ENCODE peak calls at places on chromosomes 3 and 15, in seven cellular contexts. N is NCI-H1048; M is cardiac muscle cell; Y is DMS153; W is CD8-positive, alpha-beta T cell; U is stomach; O is fibroblast of lung. I is an unnamed sample.

GRCh38 chr3:121722346-121722745 is 27.2 kb downstream of the GOLGB1 start:
- DNase-seq in O (no peak), Y (no peak), U (no peak), W (no peak), N (no peak), M (peak), I (no peak)

GRCh38 chr3:87691109-87691508 is 367.7 kb downstream of the CGGBP1 start:
- DNase-seq in U (no peak), Y (no peak), N (no peak), O (no peak), W (no peak), M (no peak), I (no peak)

GRCh38 chr3:61387817-61388216 is 136.6 kb upstream of the FHIT start:
- DNase-seq in M (no peak), W (no peak), N (no peak), Y (no peak), O (no peak), U (no peak), I (no peak)

GRCh38 chr15:89932880-89933279 is 20.1 kb upstream of the ARPIN start:
- DNase-seq in U (no peak), W (no peak), Y (no peak), N (no peak), O (no peak), M (no peak), I (no peak)

GRCh38 chr3:9339750-9340449 is 23.0 kb upstream of the THUMPD3 start:
- DNase-seq in Y (no peak), M (no peak), O (peak), U (no peak), W (no peak), N (no peak), I (no peak)

GRCh38 chr3:46561951-46562350 is 4.2 kb downstream of the LRRC2 start:
- DNase-seq in W (no peak), Y (no peak), U (no peak), O (no peak), M (no peak), N (no peak), I (no peak)

GRCh38 chr3:145704020-145704419 is 457.0 kb downstream of the PLOD2 start:
- DNase-seq in N (no peak), Y (no peak), W (no peak), U (no peak), O (peak), M (peak), I (no peak)

GRCh38 chr3:192915306-192915705 is 2.4 kb downstream of the MB21D2 start:
- DNase-seq in U (no peak), M (peak), W (no peak), N (no peak), Y (no peak), O (peak), I (no peak)

GRCh38 chr3:44106761-44107160 is 134.9 kb upstream of the TOPAZ1 start:
- DNase-seq in M (no peak), Y (no peak), O (peak), U (no peak), W (no peak), N (no peak), I (peak)

GRCh38 chr3:9100132-9100894 is 137.0 kb upstream of the RAD18 start:
- DNase-seq in U (no peak), W (no peak), M (no peak), O (no peak), N (no peak), Y (no peak), I (no peak)

GRCh38 chr15:48533982-48534381 is 111.5 kb downstream of the FBN1 start:
- DNase-seq in N (no peak), Y (no peak), U (no peak), M (peak), O (no peak), W (no peak), I (no peak)

GRCh38 chr15:99618941-99619411 is 53.2 kb downstream of the MEF2A start:
- DNase-seq in M (peak), Y (no peak), W (no peak), N (no peak), U (no peak), O (peak), I (no peak)

GRCh38 chr3:120177151-120177550 is 82.9 kb upstream of the GSK3B start:
- DNase-seq in O (peak), U (no peak), M (peak), N (no peak), Y (peak), W (no peak), I (peak)

GRCh38 chr3:174101244-174101643 is 703.7 kb downstream of the NLGN1 start:
- DNase-seq in U (no peak), Y (peak), W (no peak), M (no peak), O (no peak), N (no peak), I (no peak)

I was measured in foreskin melanocyte.